ENCODE peak calls at places on chromosomes 3 and 15, in nine cellular contexts. X is lower lobe of right lung; L is activated naive CD4-positive, alpha-beta T cell treated with anti-CD3 and anti-CD28 coated beads, Interleukin-2, amount 10 ng/mL, durations not matched to agents 7 days and 5 days; U is stimulated activated CD8-positive, alpha-beta memory T cell treated with anti-CD3 and anti-CD28 coated beads, Interleukin-15, amount 100 ng/mL, for 48 hours; O is OCI-LY7; Y is stimulated activated CD4-positive, alpha-beta T cell treated with anti-CD3 and anti-CD28 coated beads, Interleukin-12 subunit alpha, Interleukin-12 subunit beta, amount 100 ng/mL, for 4 hours; S is heart left ventricle; H is HTR-8/SVneo; P is NCI-H1092. J is an unnamed sample.

GRCh38 chr3:162729686-162730085 is 1233.1 kb downstream of the OTOL1 start:
- DNase-seq in O (no peak), U (no peak), Y (no peak), L (no peak), H (no peak), S (no peak), P (no peak), X (no peak), J (no peak)

GRCh38 chr3:29696311-29696710 is 415.4 kb downstream of the RBMS3 start:
- DNase-seq in P (no peak), S (no peak), H (no peak), U (no peak), Y (no peak), L (no peak), X (no peak), O (no peak), J (no peak)

GRCh38 chr15:70101459-70102113 is 3.9 kb upstream of the TLE3 start:
- DNase-seq in O (peak), Y (no peak), X (no peak), S (peak), L (no peak), U (no peak), P (peak), H (peak), J (no peak)

GRCh38 chr3:137768361-137769320 is 4.5 kb downstream of the SOX14 start:
- DNase-seq in O (no peak), U (no peak), P (no peak), L (no peak), H (no peak), X (no peak), S (no peak), Y (no peak), J (peak)

GRCh38 chr3:181930105-181930504 is 218.4 kb downstream of the SOX2 start:
- DNase-seq in L (no peak), S (no peak), H (no peak), O (no peak), P (no peak), U (no peak), Y (no peak), X (no peak), J (no peak)

GRCh38 chr3:8573342-8573926 is 71.2 kb downstream of the SSUH2 start:
- DNase-seq in Y (no peak), S (no peak), U (no peak), X (no peak), P (no peak), H (no peak), L (no peak), O (no peak), J (no peak)

GRCh38 chr3:17329932-17330331 is 412.5 kb downstream of the TBC1D5 start:
- DNase-seq in O (no peak), H (no peak), U (no peak), L (no peak), Y (no peak), P (no peak), X (no peak), S (no peak), J (no peak)

GRCh38 chr15:68797157-68797556 is 23.5 kb downstream of the ANP32A start:
- DNase-seq in U (peak), X (no peak), O (no peak), H (no peak), S (no peak), P (no peak), Y (no peak), L (no peak), J (peak)

GRCh38 chr3:73036694-73037368 is 24.6 kb upstream of the EBLN2 start:
- DNase-seq in U (no peak), O (no peak), H (no peak), X (no peak), P (no peak), L (no peak), S (no peak), Y (no peak), J (no peak)

GRCh38 chr3:129664040-129664646 is 57.7 kb upstream of the PLXND1 start:
- DNase-seq in X (no peak), Y (no peak), U (no peak), L (no peak), P (no peak), H (no peak), S (no peak), O (no peak), J (no peak)

GRCh38 chr15:70781236-70781635 is 17.9 kb upstream of the UACA start:
- DNase-seq in Y (no peak), O (no peak), X (no peak), S (no peak), H (no peak), P (no peak), U (no peak), L (no peak), J (no peak)

GRCh38 chr15:42674472-42674871 is 62.5 kb downstream of the CDAN1 start:
- DNase-seq in S (no peak), X (no peak), P (no peak), Y (no peak), U (no peak), H (no peak), L (no peak), O (no peak), J (no peak)

GRCh38 chr3:149816986-149817385 is 4.0 kb downstream of the RNF13 start:
- DNase-seq in L (no peak), P (no peak), Y (no peak), O (no peak), H (no peak), U (no peak), S (no peak), X (no peak), J (peak)

GRCh38 chr15:92869977-92870644 is 30.0 kb upstream of the CHD2 start:
- DNase-seq in Y (no peak), O (no peak), X (no peak), P (no peak), H (no peak), L (no peak), S (no peak), U (no peak), J (no peak)

GRCh38 chr3:107710851-107711250 is 188.1 kb downstream of the BBX start:
- DNase-seq in S (peak), O (no peak), L (no peak), Y (no peak), H (peak), X (peak), U (no peak), P (no peak), J (no peak)

GRCh38 chr15:93583533-93583932 is 494.5 kb upstream of the RGMA start:
- DNase-seq in O (no peak), L (no peak), Y (no peak), H (no peak), P (no peak), X (no peak), U (no peak), S (no peak), J (no peak)

GRCh38 chr3:184428561-184429175 is 48.8 kb downstream of the CHRD start:
- DNase-seq in L (no peak), X (no peak), O (no peak), S (no peak), P (no peak), H (no peak), U (no peak), Y (no peak), J (no peak)

GRCh38 chr3:10553586-10554235 is 48.3 kb upstream of the ATP2B2 start:
- DNase-seq in P (no peak), O (no peak), U (no peak), S (no peak), Y (no peak), L (no peak), H (no peak), X (no peak), J (no peak)

GRCh38 chr3:196501316-196502064 is 2.1 kb downstream of the RNF168 start:
- DNase-seq in S (no peak), L (no peak), H (no peak), Y (no peak), U (no peak), P (no peak), O (peak), X (no peak), J (no peak)

GRCh38 chr3:119819806-119820205 is 37.9 kb downstream of the NR1I2 start:
- DNase-seq in O (no peak), H (no peak), L (no peak), S (no peak), U (no peak), Y (no peak), X (no peak), P (no peak), J (no peak)

GRCh38 chr3:161576733-161577510 is 80.3 kb downstream of the OTOL1 start:
- DNase-seq in S (no peak), L (no peak), P (peak), H (no peak), X (no peak), O (no peak), U (no peak), Y (no peak), J (no peak)

GRCh38 chr15:81297580-81298575 is 26.1 kb downstream of the STARD5 start:
- DNase-seq in P (no peak), L (no peak), X (no peak), H (no peak), U (no peak), Y (no peak), S (no peak), O (no peak), J (no peak)

GRCh38 chr3:193869221-193870201 is 266.4 kb upstream of the HES1 start:
- DNase-seq in S (peak), Y (no peak), H (peak), P (no peak), U (peak), L (peak), X (no peak), O (no peak), J (peak)

GRCh38 chr3:164723396-164723795 is 354.9 kb downstream of the SI start:
- DNase-seq in H (no peak), Y (no peak), U (no peak), S (no peak), P (no peak), L (no peak), X (no peak), O (no peak), J (no peak)

GRCh38 chr3:115615001-115615447 is 8.3 kb upstream of the GAP43 start:
- DNase-seq in U (no peak), Y (no peak), X (no peak), H (no peak), P (no peak), L (no peak), S (no peak), O (no peak), J (no peak)

GRCh38 chr15:70956596-70956995 is 64.0 kb downstream of the LRRC49 start:
- DNase-seq in O (no peak), S (no peak), L (no peak), Y (no peak), H (no peak), U (no peak), P (no peak), X (no peak), J (no peak)

GRCh38 chr15:58924326-58924725 is 9.2 kb downstream of the SLTM start:
- DNase-seq in O (no peak), S (no peak), P (no peak), L (no peak), X (no peak), H (no peak), Y (no peak), U (no peak), J (no peak)

GRCh38 chr3:103006541-103006940 is 571.7 kb downstream of the ZPLD1 start:
- DNase-seq in X (no peak), U (no peak), O (no peak), H (no peak), L (no peak), Y (no peak), P (no peak), S (no peak), J (no peak)

GRCh38 chr3:159762981-159763465 is 225.6 kb upstream of the IL12A start:
- DNase-seq in O (no peak), H (peak), U (peak), P (no peak), L (peak), S (peak), Y (no peak), X (peak), J (peak)

GRCh38 chr15:56244237-56244810 is 645 bp upstream of the RFX7 start:
- DNase-seq in X (peak), O (peak), Y (no peak), P (peak), H (peak), S (peak), L (peak), U (no peak), J (peak)

GRCh38 chr3:170809975-170810357 is 60.0 kb downstream of the RPL22L1 start:
- DNase-seq in O (no peak), U (no peak), L (no peak), Y (no peak), X (no peak), P (no peak), S (no peak), H (no peak), J (no peak)

GRCh38 chr3:53346514-53346913 is 829 bp downstream of the DCP1A start:
- DNase-seq in H (peak), P (no peak), L (no peak), O (peak), X (no peak), S (no peak), U (no peak), Y (no peak), J (peak)

GRCh38 chr3:115960799-115961198 is 337.5 kb downstream of the GAP43 start:
- DNase-seq in P (peak), O (no peak), H (no peak), Y (no peak), U (no peak), X (no peak), L (no peak), S (no peak), J (peak)

GRCh38 chr3:56864886-56865527 is 63.3 kb upstream of the ARHGEF3 start:
- DNase-seq in O (no peak), U (no peak), P (no peak), Y (no peak), S (no peak), H (no peak), L (no peak), X (no peak), J (no peak)

GRCh38 chr3:58117561-58118305 is 93.0 kb downstream of the DNASE1L3 start:
- DNase-seq in H (no peak), U (no peak), Y (no peak), O (no peak), X (no peak), S (no peak), P (no peak), L (no peak), J (no peak)

GRCh38 chr15:50848349-50848748 is 60.1 kb upstream of the AP4E1 start:
- DNase-seq in Y (no peak), P (no peak), H (no peak), L (no peak), X (no peak), O (no peak), S (no peak), U (no peak), J (no peak)

GRCh38 chr15:46786886-46787285 is 930.4 kb upstream of the SEMA6D start:
- DNase-seq in P (no peak), U (no peak), O (no peak), L (no peak), H (no peak), S (no peak), X (no peak), Y (no peak), J (no peak)

GRCh38 chr15:77144492-77145070 is 73.7 kb upstream of the TSPAN3 start:
- DNase-seq in L (no peak), U (no peak), X (no peak), O (no peak), Y (no peak), S (no peak), P (no peak), H (peak), J (no peak)

GRCh38 chr3:183812746-183813445 is 12.5 kb downstream of the MAP6D1 start:
- DNase-seq in L (no peak), X (no peak), H (no peak), S (no peak), U (no peak), O (no peak), Y (no peak), P (no peak), J (no peak)

GRCh38 chr15:100713163-100713867 is 110.9 kb downstream of the ASB7 start:
- DNase-seq in X (no peak), O (no peak), P (no peak), Y (no peak), U (no peak), L (no peak), S (no peak), H (peak), J (no peak)

J was measured in GM13976.